ENCODE peak calls at places on chromosomes 6 and 20, in seven cellular contexts. Q is A549, H is IMR-90, F is epithelial cell of prostate, N is left lung, E is fibroblast of lung, J is heart right ventricle. P is an unnamed sample.

GRCh38 chr6:45491048-45491447 is 113.3 kb upstream of the SUPT3H start:
- DNase-seq in Q (no peak), H (peak), N (no peak), F (no peak), J (no peak), E (no peak), P (no peak)

GRCh38 chr6:33592595-33593413 is 12.7 kb upstream of the BAK1 start:
- DNase-seq in E (peak), F (no peak), H (no peak), N (peak), Q (no peak), J (no peak), P (no peak)

GRCh38 chr6:108142240-108142639 is 23.6 kb upstream of the NR2E1 start:
- DNase-seq in H (no peak), F (no peak), N (no peak), J (no peak), Q (no peak), E (no peak), P (no peak)

GRCh38 chr6:106167105-106167814 is 81.1 kb downstream of the PRDM1 start:
- DNase-seq in E (no peak), F (no peak), H (no peak), Q (no peak), J (no peak), N (no peak), P (no peak)

GRCh38 chr20:37327748-37328147 is 18.2 kb upstream of the SRC start:
- DNase-seq in E (peak), Q (no peak), N (peak), J (no peak), F (no peak), H (peak), P (no peak)

GRCh38 chr6:89252902-89253301 is 35.7 kb upstream of the GABRR1 start:
- DNase-seq in N (no peak), E (no peak), J (no peak), Q (no peak), H (no peak), F (no peak), P (no peak)

GRCh38 chr6:100078509-100078908 is 84.5 kb upstream of the MCHR2 start:
- DNase-seq in H (peak), Q (peak), N (no peak), F (peak), E (peak), J (no peak), P (no peak)

GRCh38 chr6:15620616-15621015 is 42.2 kb downstream of the DTNBP1 start:
- DNase-seq in E (no peak), F (no peak), N (no peak), Q (no peak), H (no peak), J (no peak), P (no peak)

GRCh38 chr6:7728855-7729590 is 3.1 kb downstream of the BMP6 start:
- DNase-seq in H (no peak), Q (no peak), E (no peak), F (no peak), J (no peak), N (no peak), P (no peak)

GRCh38 chr6:36818741-36819140 is 20.5 kb downstream of the CPNE5 start:
- DNase-seq in N (no peak), Q (no peak), F (no peak), J (no peak), H (no peak), E (no peak), P (no peak)

GRCh38 chr6:88835210-88835609 is 128.2 kb downstream of the RNGTT start:
- DNase-seq in Q (no peak), J (no peak), E (no peak), N (no peak), H (no peak), F (no peak), P (no peak)

GRCh38 chr6:20367716-20368485 is 33.8 kb upstream of the E2F3 start:
- DNase-seq in E (peak), N (no peak), J (no peak), H (peak), Q (no peak), F (peak), P (no peak)

GRCh38 chr20:57882451-57883161 is 172.8 kb upstream of the PMEPA1 start:
- DNase-seq in J (no peak), E (peak), F (no peak), N (no peak), H (no peak), Q (peak), P (no peak)

GRCh38 chr20:1803216-1804128 is 91.7 kb upstream of the SIRPA start:
- DNase-seq in Q (no peak), E (peak), F (no peak), N (peak), J (peak), H (peak), P (peak)

GRCh38 chr6:160129886-160130615 is 8.4 kb downstream of the SLC22A1 start:
- DNase-seq in N (no peak), E (no peak), F (no peak), J (no peak), H (no peak), Q (no peak), P (no peak)

GRCh38 chr6:21070620-21071019 is 522.9 kb upstream of the SOX4 start:
- DNase-seq in N (no peak), E (no peak), F (no peak), H (no peak), J (no peak), Q (no peak), P (no peak)

GRCh38 chr6:73309534-73309783 is 44.6 kb downstream of the DPPA5 start:
- DNase-seq in H (no peak), J (no peak), E (no peak), F (no peak), N (no peak), Q (no peak), P (no peak)

GRCh38 chr6:36914227-36914794 is 28.6 kb downstream of the C6orf89 start:
- DNase-seq in F (peak), H (peak), E (peak), J (no peak), Q (peak), N (no peak), P (no peak)

GRCh38 chr20:1180949-1181348 is 3.8 kb downstream of the TMEM74B start:
- DNase-seq in E (no peak), J (no peak), Q (no peak), H (no peak), N (peak), F (no peak), P (no peak)

GRCh38 chr20:61812121-61812520 is 253.6 kb downstream of the TAF4 start:
- DNase-seq in E (no peak), F (no peak), Q (no peak), H (no peak), N (peak), J (no peak), P (no peak)

GRCh38 chr6:9494864-9495263 is 920.0 kb downstream of the TFAP2A start:
- DNase-seq in E (peak), N (no peak), Q (no peak), H (peak), F (no peak), J (no peak), P (no peak)

GRCh38 chr20:62028384-62028783 is 37.3 kb downstream of the TAF4 start:
- DNase-seq in N (peak), E (no peak), F (no peak), Q (no peak), J (no peak), H (no peak), P (no peak)

GRCh38 chr6:112984899-112985298 is 637.8 kb downstream of the RFPL4B start:
- DNase-seq in N (no peak), F (no peak), E (no peak), J (no peak), Q (no peak), H (no peak), P (no peak)

GRCh38 chr6:112983741-112984221 is 636.7 kb downstream of the RFPL4B start:
- DNase-seq in F (no peak), Q (peak), H (peak), J (no peak), N (no peak), E (no peak), P (no peak)

GRCh38 chr6:112986270-112986669 is 639.1 kb downstream of the RFPL4B start:
- DNase-seq in N (no peak), E (peak), H (peak), J (no peak), F (no peak), Q (no peak), P (no peak)

GRCh38 chr6:112979830-112980229 is 632.7 kb downstream of the RFPL4B start:
- DNase-seq in Q (no peak), E (peak), J (peak), N (no peak), F (no peak), H (no peak), P (no peak)

GRCh38 chr6:112980676-112981075 is 633.5 kb downstream of the RFPL4B start:
- DNase-seq in N (no peak), H (no peak), J (no peak), Q (no peak), F (no peak), E (no peak), P (no peak)
- H3K27ac ChIP-seq in N (no peak), H (no peak), J (no peak), Q (no peak), F (no peak), E (no peak), P (no peak)

GRCh38 chr6:85041376-85041775 is 277.0 kb upstream of the TBX18 start:
- DNase-seq in H (no peak), N (no peak), E (no peak), Q (no peak), J (no peak), F (no peak), P (no peak)
- H3K27ac ChIP-seq in H (no peak), N (no peak), E (no peak), Q (no peak), J (no peak), F (no peak), P (no peak)

GRCh38 chr20:50249447-50250388 is 59.1 kb downstream of the CEBPB start:
- DNase-seq in Q (no peak), J (no peak), N (no peak), F (no peak), E (no peak), H (no peak), P (no peak)
- H3K27ac ChIP-seq in Q (peak), J (no peak), N (no peak), F (no peak), E (no peak), H (no peak), P (no peak)

GRCh38 chr20:63627700-63628245 is 872 bp upstream of the GMEB2 start:
- DNase-seq in H (no peak), N (peak), Q (no peak), E (no peak), F (no peak), J (no peak), P (no peak)
- H3K27ac ChIP-seq in H (peak), N (peak), Q (peak), E (peak), F (peak), J (peak), P (peak)

GRCh38 chr6:150129616-150130505 is 13.0 kb upstream of the PPP1R14C start:
- DNase-seq in J (no peak), E (no peak), N (no peak), F (no peak), Q (no peak), H (no peak), P (no peak)
- H3K27ac ChIP-seq in J (no peak), E (no peak), N (no peak), F (no peak), Q (no peak), H (no peak), P (no peak)

DNA sequence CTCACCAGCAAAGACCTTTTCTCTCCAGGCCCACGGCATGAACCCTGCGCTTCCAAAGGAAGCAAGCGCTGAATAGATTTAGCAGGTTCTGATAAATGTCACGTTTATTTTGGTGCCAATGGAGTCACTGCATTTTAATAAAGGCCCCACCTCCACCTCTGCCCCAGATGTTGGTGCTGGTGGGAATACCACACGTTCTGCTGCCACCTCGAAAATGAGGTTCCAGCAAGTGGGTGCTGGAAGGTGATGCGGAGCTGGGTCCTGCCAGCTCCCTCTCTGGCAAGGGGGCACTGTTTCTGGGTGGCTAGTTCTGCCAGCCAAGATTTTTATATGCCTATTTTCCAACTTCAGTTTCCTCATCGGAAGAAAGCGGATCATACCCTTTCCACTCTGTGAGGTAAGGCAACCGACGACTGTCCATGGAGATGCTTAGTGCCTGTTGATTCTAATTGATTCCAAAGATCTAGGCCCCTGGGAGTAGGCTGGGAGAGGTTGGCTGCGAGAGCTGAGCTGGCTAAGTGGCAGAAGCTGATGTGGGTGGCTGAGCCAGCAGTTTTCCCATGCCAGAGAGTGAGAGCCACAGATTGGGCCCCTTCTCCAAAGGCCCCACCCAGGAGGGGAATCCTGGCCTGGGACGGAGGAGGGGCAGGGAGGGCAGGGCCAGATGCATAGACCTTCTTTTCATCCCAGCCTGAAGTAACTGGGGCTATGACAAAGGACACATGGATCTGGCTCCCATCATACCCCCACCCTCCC is 87.8 kb upstream of the MAFB start:
- DNase-seq in Q (no peak), F (no peak), E (no peak), H (no peak), J (no peak), N (peak), P (no peak)
- H3K27ac ChIP-seq in Q (no peak), F (no peak), E (no peak), H (no peak), J (no peak), N (no peak), P (no peak)

DNA sequence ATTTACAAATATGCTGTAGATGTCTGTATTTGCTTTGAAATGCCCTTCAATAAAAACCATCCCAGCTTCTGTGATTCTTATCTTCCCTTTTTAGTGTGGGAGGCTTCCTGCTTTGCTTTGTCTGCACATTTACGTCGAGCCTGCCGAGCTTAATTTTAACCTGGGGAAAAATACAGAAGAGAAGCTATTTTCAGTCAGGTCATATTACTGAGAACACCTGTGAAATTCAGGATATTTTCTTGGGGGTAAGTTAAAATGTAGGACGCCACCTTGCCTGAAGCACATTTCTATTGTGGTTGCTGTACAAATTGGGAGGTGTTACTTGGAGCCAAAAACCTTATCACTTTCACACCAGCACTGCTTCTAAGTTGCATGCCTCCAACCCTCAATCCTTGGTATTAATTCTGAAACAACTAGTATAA is 43.6 kb upstream of the FUCA2 start:
- DNase-seq in H (no peak), J (no peak), E (peak), F (no peak), N (no peak), Q (no peak), P (no peak)
- H3K27ac ChIP-seq in H (no peak), J (no peak), E (no peak), F (no peak), N (no peak), Q (no peak), P (no peak)

GRCh38 chr20:34979366-34980153 is 23.9 kb downstream of the MYH7B start:
- DNase-seq in F (no peak), Q (no peak), E (no peak), J (peak), H (no peak), N (peak), P (no peak)
- H3K27ac ChIP-seq in F (no peak), Q (no peak), E (no peak), J (peak), H (no peak), N (no peak), P (no peak)

GRCh38 chr6:159043236-159043635 is 1.6 kb downstream of the TAGAP start:
- DNase-seq in F (no peak), E (no peak), Q (no peak), H (no peak), N (no peak), J (no peak), P (no peak)

GRCh38 chr6:159042824-159043181 is 2.0 kb downstream of the TAGAP start:
- DNase-seq in Q (no peak), E (no peak), N (no peak), H (no peak), F (no peak), J (no peak), P (no peak)

GRCh38 chr6:159044899-159045727 is at the start of gene TAGAP:
- DNase-seq in H (peak), E (no peak), J (peak), Q (no peak), F (no peak), N (peak), P (no peak)

GRCh38 chr6:159042003-159042823 is 2.6 kb downstream of the TAGAP start:
- DNase-seq in F (peak), Q (peak), H (peak), J (peak), N (peak), E (peak), P (peak)

DNA sequence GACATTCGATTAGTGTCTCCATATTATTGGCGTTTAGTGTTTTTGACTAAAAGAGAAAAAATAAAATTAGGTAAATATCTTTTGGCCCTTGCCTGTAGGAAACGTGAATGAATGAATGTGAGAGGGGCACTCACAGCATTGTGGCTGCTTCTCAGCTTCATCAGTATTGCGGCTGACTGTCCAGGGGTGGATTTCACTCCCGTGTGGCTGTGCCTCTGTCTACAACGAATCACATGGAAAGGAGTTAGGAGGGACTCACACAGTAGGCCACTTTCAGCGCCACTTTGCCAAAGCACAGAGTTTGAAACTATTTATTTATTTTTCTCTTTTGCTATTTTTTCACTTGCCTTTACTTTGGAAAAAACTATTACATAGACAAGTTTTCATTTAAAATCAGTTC is 805 bp downstream of the TAGAP start:
- DNase-seq in J (no peak), H (no peak), N (no peak), F (no peak), Q (no peak), E (no peak), P (no peak)
- H3K27ac ChIP-seq in J (no peak), H (no peak), N (peak), F (no peak), Q (no peak), E (no peak), P (no peak)

GRCh38 chr20:20685635-20686034 is 26.8 kb downstream of the RALGAPA2 start:
- DNase-seq in E (no peak), N (no peak), J (no peak), F (no peak), Q (no peak), H (no peak), P (no peak)

GRCh38 chr20:20690676-20691476 is 21.6 kb downstream of the RALGAPA2 start:
- DNase-seq in H (no peak), E (no peak), N (no peak), J (no peak), F (no peak), Q (no peak), P (no peak)

GRCh38 chr20:20683922-20684321 is 28.5 kb downstream of the RALGAPA2 start:
- DNase-seq in E (no peak), H (no peak), N (no peak), J (no peak), F (no peak), Q (no peak), P (no peak)

GRCh38 chr20:20683481-20683880 is 29.0 kb downstream of the RALGAPA2 start:
- DNase-seq in N (no peak), E (no peak), F (no peak), J (no peak), Q (no peak), H (no peak), P (no peak)

DNA sequence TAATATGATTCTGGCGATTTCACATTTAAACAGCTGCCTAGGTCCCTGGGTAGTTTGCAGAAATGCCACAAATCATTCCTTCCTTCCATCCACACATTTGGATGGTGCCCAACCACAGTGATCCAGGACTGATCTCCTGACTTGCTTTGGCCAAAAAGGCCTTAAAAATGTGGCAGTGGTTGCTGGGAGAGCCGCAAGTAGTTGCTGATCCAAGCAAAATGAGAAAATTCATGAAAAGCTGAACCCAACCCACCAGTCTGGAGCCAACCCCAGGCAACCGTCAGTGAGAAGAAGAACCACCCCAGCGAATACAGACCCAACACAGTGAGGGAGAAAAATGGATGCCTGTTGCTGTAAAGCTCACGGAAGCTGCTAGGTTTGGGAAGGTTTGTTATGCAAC is 25.1 kb downstream of the RALGAPA2 start:
- DNase-seq in Q (no peak), J (no peak), N (no peak), E (no peak), F (no peak), H (no peak), P (no peak)
- H3K27ac ChIP-seq in Q (no peak), J (no peak), N (no peak), E (no peak), F (no peak), H (no peak), P (no peak)

P was measured in dorsolateral prefrontal cortex.